ENCODE peak calls at places on chromosomes 4 and X, in nine cellular contexts. O is hypothalamus, K is WTC11, W is NCI-H748 treated with DMSO at 0.1 percent for 48 hours, X is kidney tubule cell, N is astrocyte of the spinal cord, Q is mesothelial cell of epicardium, B is substantia nigra, R is ecto neural progenitor cell. Z is an unnamed sample.

GRCh38 chr4:56049428-56050212 is 100.9 kb downstream of the CEP135 start:
- DNase-seq in O (no peak), K (peak), W (peak), X (peak), N (peak), Q (peak), B (peak), R (peak), Z (peak)

GRCh38 chr4:113109106-113109740 is 59.8 kb downstream of the ANK2 start:
- DNase-seq in O (no peak), K (no peak), W (no peak), X (no peak), N (no peak), Q (no peak), B (no peak), R (no peak), Z (no peak)

GRCh38 chrX:3384330-3384729 is 37.9 kb upstream of the MXRA5 start:
- DNase-seq in O (no peak), K (no peak), W (no peak), X (peak), N (peak), Q (no peak), B (no peak), R (no peak), Z (no peak)

GRCh38 chrX:134622056-134622812 is 36.0 kb downstream of the PLAC1 start:
- DNase-seq in O (no peak), K (peak), W (no peak), X (peak), N (peak), Q (no peak), B (no peak), R (no peak), Z (no peak)

GRCh38 chr4:78002260-78002659 is 54.9 kb upstream of the FRAS1 start:
- DNase-seq in O (no peak), K (no peak), W (no peak), X (peak), N (peak), Q (no peak), B (no peak), R (no peak), Z (no peak)

GRCh38 chr4:26815686-26816085 is 45.0 kb upstream of the STIM2 start:
- DNase-seq in O (no peak), K (no peak), W (no peak), X (no peak), N (no peak), Q (no peak), B (no peak), R (no peak), Z (no peak)

GRCh38 chrX:154355094-154355775 is 19.2 kb downstream of the FLNA start:
- DNase-seq in O (no peak), K (no peak), W (no peak), X (no peak), N (no peak), Q (no peak), B (peak), R (no peak), Z (no peak)

GRCh38 chr4:52780627-52781354 is 29.6 kb upstream of the ERVMER34-1 start:
- DNase-seq in O (no peak), K (no peak), W (no peak), X (no peak), N (no peak), Q (no peak), B (no peak), R (no peak), Z (no peak)

GRCh38 chrX:53088136-53088974 is 5.6 kb upstream of the KANTR start:
- DNase-seq in O (peak), K (peak), W (peak), X (peak), N (peak), Q (peak), B (no peak), R (peak), Z (peak)

GRCh38 chr4:105670684-105671083 is 37.8 kb downstream of the INTS12 start:
- DNase-seq in O (no peak), K (no peak), W (no peak), X (no peak), N (no peak), Q (no peak), B (no peak), R (no peak), Z (no peak)

GRCh38 chrX:11704725-11705495 is 39.2 kb upstream of the ARHGAP6 start:
- DNase-seq in O (no peak), K (peak), W (no peak), X (peak), N (peak), Q (no peak), B (no peak), R (no peak), Z (no peak)

GRCh38 chr4:95546866-95547707 is 1.7 kb downstream of the UNC5C start:
- DNase-seq in O (no peak), K (no peak), W (no peak), X (no peak), N (no peak), Q (no peak), B (no peak), R (peak), Z (no peak)

GRCh38 chr4:98873059-98873458 is 55.9 kb downstream of the EIF4E start:
- DNase-seq in O (no peak), K (no peak), W (no peak), X (peak), N (peak), Q (no peak), B (no peak), R (no peak), Z (no peak)

GRCh38 chr4:119210760-119211159 is 1.8 kb upstream of the USP53 start:
- DNase-seq in O (no peak), K (no peak), W (no peak), X (peak), N (peak), Q (no peak), B (no peak), R (no peak), Z (no peak)

GRCh38 chrX:16727637-16728036 is 8.2 kb downstream of the SYAP1 start:
- DNase-seq in O (no peak), K (no peak), W (no peak), X (no peak), N (no peak), Q (no peak), B (no peak), R (no peak), Z (no peak)

GRCh38 chr4:162265802-162266201 is 102.0 kb upstream of the FSTL5 start:
- DNase-seq in O (no peak), K (no peak), W (no peak), X (peak), N (no peak), Q (no peak), B (no peak), R (no peak), Z (no peak)

GRCh38 chrX:82320554-82320953 is 1118.7 kb downstream of the SH3BGRL start:
- DNase-seq in O (no peak), K (no peak), W (no peak), X (peak), N (no peak), Q (no peak), B (no peak), R (no peak), Z (no peak)

GRCh38 chr4:54217642-54218486 is 11.2 kb upstream of the PDGFRA start:
- DNase-seq in O (peak), K (peak), W (peak), X (peak), N (peak), Q (peak), B (peak), R (peak), Z (peak)

GRCh38 chr4:158870282-158871049 is 101.6 kb downstream of the FNIP2 start:
- DNase-seq in O (no peak), K (peak), W (no peak), X (no peak), N (no peak), Q (no peak), B (no peak), R (peak), Z (no peak)

GRCh38 chrX:136754641-136755040 is 26.1 kb downstream of the ARHGEF6 start:
- DNase-seq in O (no peak), K (no peak), W (no peak), X (no peak), N (peak), Q (no peak), B (peak), R (no peak), Z (peak)

GRCh38 chr4:80012291-80012690 is 60.7 kb downstream of the ANTXR2 start:
- DNase-seq in O (no peak), K (no peak), W (no peak), X (no peak), N (no peak), Q (no peak), B (no peak), R (no peak), Z (no peak)

GRCh38 chr4:168514249-168514852 is 17.5 kb downstream of the PALLD start:
- DNase-seq in O (no peak), K (no peak), W (peak), X (peak), N (peak), Q (no peak), B (no peak), R (no peak), Z (no peak)

GRCh38 chr4:124432500-124432899 is 280.0 kb downstream of the ANKRD50 start:
- DNase-seq in O (no peak), K (no peak), W (no peak), X (peak), N (peak), Q (no peak), B (no peak), R (no peak), Z (no peak)

GRCh38 chrX:74774988-74775387 is 150.3 kb downstream of the NEXMIF start:
- DNase-seq in O (no peak), K (no peak), W (no peak), X (no peak), N (no peak), Q (no peak), B (no peak), R (no peak), Z (no peak)

GRCh38 chrX:17078031-17078730 is 131.7 kb downstream of the REPS2 start:
- DNase-seq in O (no peak), K (no peak), W (no peak), X (peak), N (peak), Q (no peak), B (no peak), R (no peak), Z (no peak)

GRCh38 chr4:113594231-113594556 is 167.3 kb downstream of the CAMK2D start:
- DNase-seq in O (no peak), K (no peak), W (no peak), X (no peak), N (no peak), Q (no peak), B (no peak), R (no peak), Z (no peak)

GRCh38 chr4:123042095-123042494 is 119.7 kb upstream of the NUDT6 start:
- DNase-seq in O (no peak), K (no peak), W (no peak), X (no peak), N (no peak), Q (no peak), B (no peak), R (no peak), Z (no peak)

Z was measured in head of caudate nucleus.